ENCODE peak calls at places on chromosomes 5 and 9, in four cellular contexts. O, S, Z and N are unnamed samples.

GRCh38 chr9:72030762-72031161 is 29.7 kb downstream of the C9orf57 start:
- DNase-seq in Z (no peak), O (no peak), S (no peak), N (no peak)

GRCh38 chr5:95959051-95959963 is 2.3 kb downstream of the ELL2 start:
- DNase-seq in Z (no peak), S (peak), O (no peak), N (no peak)

GRCh38 chr9:22033012-22033630 is 24.0 kb upstream of the CDKN2B start:
- DNase-seq in Z (no peak), S (no peak), O (no peak), N (no peak)

GRCh38 chr9:93114169-93114983 is 18.4 kb downstream of the CARD19 start:
- DNase-seq in O (peak), S (no peak), Z (no peak), N (no peak)

GRCh38 chr5:1893754-1894153 is 11.0 kb upstream of the IRX4 start:
- DNase-seq in Z (no peak), O (no peak), S (no peak), N (no peak)

GRCh38 chr9:76198336-76198735 is 195.9 kb downstream of the RFK start:
- DNase-seq in Z (no peak), O (no peak), S (no peak), N (no peak)

GRCh38 chr5:134524826-134525686 is at the start of gene JADE2:
- DNase-seq in O (peak), Z (peak), S (peak), N (no peak)

GRCh38 chr9:129752915-129753724 is at the start of gene PTGES:
- DNase-seq in S (no peak), O (peak), Z (peak), N (peak)

GRCh38 chr9:102461441-102461840 is 533.7 kb upstream of the CYLC2 start:
- DNase-seq in S (no peak), O (no peak), Z (no peak), N (no peak)

GRCh38 chr9:114588671-114589526 is 1.3 kb downstream of the ATP6V1G1 start:
- DNase-seq in Z (no peak), S (no peak), O (peak), N (no peak)

GRCh38 chr5:91382530-91383026 is 539 bp downstream of the ARRDC3 start:
- DNase-seq in Z (no peak), S (peak), O (no peak), N (no peak)
- TF ChIP-seq ELF4 in Z (no peak), S (no peak), O (no peak), N (no peak)

GRCh38 chr9:135474915-135475314 is 4.7 kb upstream of the PPP1R26 start:
- DNase-seq in O (peak), Z (peak), S (peak), N (peak)
- TF ChIP-seq ELF4 in O (no peak), Z (no peak), S (no peak), N (no peak)

DNA sequence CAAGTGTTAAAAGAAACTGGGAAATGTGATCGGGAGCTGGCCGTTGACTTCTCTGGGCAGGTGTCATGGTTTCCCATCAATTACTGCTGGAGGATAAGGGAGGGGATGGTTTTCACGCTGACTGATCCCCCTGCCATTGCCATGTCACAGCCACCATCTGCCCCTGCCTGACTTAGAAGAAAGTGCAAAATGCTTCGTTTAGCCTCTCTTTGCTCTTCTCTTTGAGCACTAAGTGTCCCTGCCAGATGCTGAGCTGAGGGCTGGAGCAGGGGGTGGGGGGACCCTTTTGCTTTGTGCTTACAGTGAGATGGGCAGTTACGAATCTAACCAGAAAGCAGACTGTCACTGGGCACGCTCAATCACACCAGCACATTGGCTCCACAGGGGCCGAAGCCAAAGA is 138.4 kb upstream of the ALDH1B1 start:
- DNase-seq in S (no peak), O (no peak), Z (no peak), N (no peak)
- TF ChIP-seq ELF4 in S (no peak), O (no peak), Z (no peak), N (no peak)

DNA sequence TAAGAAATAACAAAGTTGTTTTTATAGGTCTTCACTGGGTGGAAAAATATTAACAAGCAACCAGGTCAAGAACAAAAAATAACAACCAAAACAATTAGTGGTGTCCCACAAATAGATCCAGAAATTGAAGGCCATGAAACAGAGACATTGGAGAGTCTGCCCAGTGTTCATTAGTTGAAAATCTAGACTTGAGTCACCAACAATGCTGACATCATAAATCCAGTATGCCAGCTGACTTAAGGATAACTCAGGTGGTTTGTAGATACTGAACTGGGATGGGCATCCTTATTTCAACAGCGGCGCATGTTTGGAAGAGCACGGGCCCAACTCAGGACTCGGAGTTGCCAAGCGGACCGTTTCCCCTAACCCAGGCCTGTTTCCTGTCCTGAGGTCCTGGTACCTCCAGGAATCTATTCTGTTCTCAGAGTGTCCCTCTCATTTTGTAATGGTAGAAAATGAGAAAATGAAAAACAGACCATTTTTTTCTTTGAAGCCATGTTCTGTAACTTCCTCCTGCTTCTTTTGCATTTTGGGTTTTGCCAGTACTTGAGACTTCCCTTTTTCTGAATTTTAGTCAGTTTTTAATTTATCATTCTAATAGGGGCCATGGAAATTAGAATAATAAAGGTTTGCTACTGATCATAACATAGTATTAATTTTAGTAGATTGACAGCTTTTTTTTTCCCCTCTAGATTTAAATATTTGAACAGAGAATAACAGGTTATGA is 80.5 kb upstream of the TNFAIP8 start:
- DNase-seq in O (no peak), Z (no peak), S (no peak), N (no peak)
- TF ChIP-seq ELF4 in O (no peak), Z (no peak), S (no peak), N (no peak)

GRCh38 chr5:131170540-131171275 is at the start of gene LYRM7:
- DNase-seq in S (peak), O (peak), Z (peak), N (peak)

GRCh38 chr5:131164931-131165727 is at the start of gene HINT1:
- DNase-seq in Z (peak), S (peak), O (peak), N (peak)

GRCh38 chr5:131167615-131168014 is 2.6 kb upstream of the HINT1 start:
- DNase-seq in Z (no peak), O (no peak), S (no peak), N (no peak)

GRCh38 chr5:131171276-131171815 is 602 bp downstream of the LYRM7 start:
- DNase-seq in Z (no peak), S (peak), O (no peak), N (peak)

DNA sequence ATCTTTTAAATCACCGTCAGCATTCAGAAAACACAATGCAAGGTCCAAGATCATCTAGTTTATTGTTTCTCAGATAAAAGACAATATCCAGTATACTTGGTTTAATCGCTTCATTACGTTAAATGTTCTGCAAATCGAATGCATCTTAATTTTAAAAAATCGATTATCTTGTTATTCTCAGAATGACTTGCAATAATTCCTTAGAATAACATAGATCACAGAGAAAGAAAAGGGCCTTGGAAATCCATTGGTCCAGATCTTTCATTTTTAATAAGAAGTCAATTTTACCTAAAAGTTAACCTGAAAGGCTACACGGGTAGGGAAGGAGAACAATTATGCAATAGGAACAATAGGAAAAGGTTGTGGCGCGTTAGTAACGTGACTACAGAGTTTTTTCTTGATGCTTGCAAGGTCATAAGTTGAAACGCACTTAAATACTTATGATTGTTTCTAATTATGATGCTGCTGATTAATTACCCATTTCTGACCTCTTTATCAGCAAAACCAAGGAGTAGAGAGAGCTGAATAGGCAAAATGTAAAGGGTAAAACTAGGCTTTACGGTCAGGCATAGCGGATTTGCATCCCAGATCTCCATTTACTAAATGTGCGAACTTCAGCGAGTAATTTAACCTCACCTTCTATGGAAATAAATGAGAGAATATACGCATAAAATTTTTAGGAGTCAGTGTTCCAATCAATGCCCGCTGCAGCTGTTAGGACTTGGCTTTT is 769 bp upstream of the LYRM7 start:
- DNase-seq in O (no peak), Z (no peak), S (no peak), N (no peak)
- TF ChIP-seq ELF4 in O (no peak), Z (no peak), S (no peak), N (no peak)